ENCODE peak calls at places on chromosomes 4 and X, in ten cellular contexts. D is sigmoid colon, A is ovary, W is stomach, B is esophagus muscularis mucosa, Z is GM12878, H is SK-N-SH, Y is transverse colon, G is suprapubic skin, T is A549. L is an unnamed sample.

GRCh38 chrX:30580641-30581040 is 3.1 kb upstream of the TASL start:
- DNase-seq in D (no peak), A (no peak), W (no peak), B (no peak), Z (no peak), H (no peak), Y (no peak), G (no peak), T (no peak), L (no peak)

GRCh38 chrX:10536744-10537143 is 83.6 kb downstream of the MID1 start:
- DNase-seq in D (no peak), A (no peak), W (no peak), B (no peak), Z (no peak), H (no peak), Y (no peak), G (no peak), T (no peak), L (no peak)

GRCh38 chr4:143420227-143420626 is 83.6 kb downstream of the GAB1 start:
- DNase-seq in D (no peak), A (no peak), W (no peak), B (no peak), Z (no peak), H (no peak), Y (no peak), G (no peak), T (no peak), L (no peak)

GRCh38 chr4:128295255-128295654 is 7.6 kb upstream of the PGRMC2 start:
- DNase-seq in D (no peak), A (no peak), W (no peak), B (no peak), Z (no peak), H (no peak), Y (no peak), G (no peak), T (no peak), L (no peak)

GRCh38 chr4:159944477-159944876 is 841.6 kb downstream of the RAPGEF2 start:
- DNase-seq in D (no peak), A (no peak), W (no peak), B (no peak), Z (no peak), H (no peak), Y (no peak), G (no peak), T (no peak), L (no peak)

GRCh38 chr4:23937173-23937572 is 47.3 kb upstream of the PPARGC1A start:
- DNase-seq in D (no peak), A (no peak), W (no peak), B (no peak), Z (no peak), H (no peak), Y (no peak), G (no peak), T (no peak), L (no peak)

GRCh38 chr4:40254961-40255721 is 58.3 kb downstream of the RHOH start:
- DNase-seq in D (no peak), A (no peak), W (no peak), B (no peak), Z (no peak), H (no peak), Y (no peak), G (no peak), T (no peak), L (no peak)

GRCh38 chr4:32661229-32661628 is 1941.1 kb downstream of the PCDH7 start:
- DNase-seq in D (no peak), A (no peak), W (no peak), B (no peak), Z (no peak), H (no peak), Y (no peak), G (no peak), T (no peak), L (no peak)

DNA sequence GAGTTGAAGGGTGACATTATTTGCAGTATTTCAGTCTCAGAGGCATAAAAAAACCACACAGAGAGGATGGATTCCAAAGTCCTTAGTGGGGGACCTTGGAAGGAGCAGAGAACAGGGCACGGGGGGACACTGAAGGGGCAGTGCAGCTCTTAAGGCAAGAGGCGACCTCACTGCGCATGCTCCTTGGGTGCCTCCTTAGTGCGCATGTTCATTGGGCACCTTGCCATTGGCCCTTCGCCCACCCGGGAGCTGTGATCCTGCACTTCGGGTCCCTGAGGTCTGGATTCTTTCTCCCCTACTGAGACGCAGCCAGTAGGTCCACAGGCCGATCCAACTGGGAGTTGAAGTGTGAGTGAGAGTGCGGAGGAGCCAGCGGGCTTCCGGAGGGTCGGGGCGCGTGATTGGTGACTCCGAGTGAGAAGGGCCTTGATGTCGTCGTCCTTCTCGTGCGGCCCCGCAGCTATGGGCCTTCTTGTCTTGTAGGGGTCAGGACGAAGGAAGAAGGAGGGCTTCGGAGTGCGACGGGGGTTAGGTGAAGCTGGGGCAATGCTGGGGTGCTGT is at the start of gene XAGE5:
- DNase-seq in D (no peak), A (no peak), W (no peak), B (no peak), Z (no peak), H (no peak), Y (no peak), G (no peak), T (no peak), L (no peak)
- H3K4me3 ChIP-seq in D (no peak within 1 kb of the TSS), A (no peak within 1 kb of the TSS), W (no peak within 1 kb of the TSS), B (no peak within 1 kb of the TSS), Z (no peak within 1 kb of the TSS), H (no peak within 1 kb of the TSS), Y (no peak within 1 kb of the TSS), G (no peak within 1 kb of the TSS), T (no peak within 1 kb of the TSS), L (no peak within 1 kb of the TSS)

GRCh38 chrX:44918722-44919121 is 45.7 kb downstream of the KDM6A start:
- DNase-seq in D (no peak), A (no peak), W (no peak), B (no peak), Z (no peak), H (no peak), Y (no peak), G (no peak), T (no peak), L (no peak)

GRCh38 chrX:44914532-44915198 is 41.7 kb downstream of the KDM6A start:
- DNase-seq in D (no peak), A (no peak), W (no peak), B (no peak), Z (no peak), H (no peak), Y (no peak), G (no peak), T (no peak), L (no peak)

GRCh38 chrX:44913656-44914531 is 40.9 kb downstream of the KDM6A start:
- DNase-seq in D (no peak), A (no peak), W (no peak), B (no peak), Z (no peak), H (no peak), Y (no peak), G (no peak), T (no peak), L (no peak)

DNA sequence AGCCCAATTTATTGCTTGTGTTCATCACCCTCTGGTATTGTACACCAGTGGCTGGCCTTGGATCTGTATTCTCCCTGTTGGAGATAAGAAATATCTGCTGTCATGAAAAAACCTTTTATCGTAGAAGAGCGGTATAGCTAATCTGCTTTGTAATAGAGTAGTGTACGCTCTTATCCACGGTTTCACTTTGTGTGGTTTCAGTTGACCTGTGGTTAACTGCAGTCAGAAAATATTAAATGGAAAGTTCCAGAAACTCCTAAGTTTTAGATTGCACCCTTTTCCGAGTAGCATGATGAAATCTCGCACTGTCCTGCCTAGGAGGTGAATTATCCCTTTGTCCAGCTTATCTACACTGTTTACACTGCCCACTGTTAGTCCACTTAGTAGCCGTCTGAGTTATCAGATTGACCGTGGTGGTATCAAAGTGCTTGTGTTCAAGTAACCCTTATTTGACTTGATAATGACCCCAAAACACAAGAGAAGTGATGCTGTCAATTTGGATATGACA is 42.4 kb downstream of the KDM6A start:
- DNase-seq in D (no peak), A (no peak), W (no peak), B (no peak), Z (no peak), H (peak; percentile 54), Y (no peak), G (no peak), T (no peak), L (no peak)
- H3K27ac ChIP-seq in D (no peak overlapping the region), A (no peak overlapping the region), W (no peak overlapping the region), B (no peak overlapping the region), Z (peak overlapping the region; percentile 30), H (peak overlapping the region; percentile 26), Y (no peak overlapping the region), G (no peak overlapping the region), T (peak overlapping the region; percentile 55), L (no peak overlapping the region)

GRCh38 chr4:6939761-6940743 is 30.4 kb downstream of the TBC1D14 start:
- DNase-seq in D (no peak), A (no peak), W (no peak), B (no peak), Z (no peak), H (no peak), Y (no peak), G (no peak), T (no peak), L (no peak)

GRCh38 chr4:6940744-6941137 is 31.1 kb downstream of the TBC1D14 start:
- DNase-seq in D (no peak), A (no peak), W (no peak), B (no peak), Z (no peak), H (no peak), Y (no peak), G (no peak), T (no peak), L (no peak)

GRCh38 chr4:6943012-6943869 is 33.6 kb downstream of the TBC1D14 start:
- DNase-seq in D (no peak), A (no peak), W (no peak), B (no peak), Z (no peak), H (no peak), Y (peak; percentile 64), G (no peak), T (no peak), L (no peak)

GRCh38 chr4:6942238-6942800 is 32.7 kb downstream of the TBC1D14 start:
- DNase-seq in D (no peak), A (peak; percentile 64), W (no peak), B (no peak), Z (peak; percentile 66), H (no peak), Y (no peak), G (no peak), T (peak; percentile 29), L (no peak)

GRCh38 chr4:6941796-6942195 is 32.2 kb downstream of the TBC1D14 start:
- DNase-seq in D (no peak), A (no peak), W (no peak), B (no peak), Z (no peak), H (no peak), Y (no peak), G (no peak), T (no peak), L (no peak)
- TF ChIP-seq EP300 in D (no peak), A (no peak), W (no peak), B (no peak), Z (no peak), H (no peak), Y (no peak), G (no peak), T (no peak), L (no peak)

GRCh38 chr4:67571975-67572374 is 13.4 kb downstream of the STAP1 start:
- DNase-seq in D (no peak), A (no peak), W (no peak), B (no peak), Z (no peak), H (no peak), Y (no peak), G (no peak), T (no peak), L (no peak)

GRCh38 chr4:67573193-67573592 is 14.7 kb downstream of the STAP1 start:
- DNase-seq in D (no peak), A (no peak), W (no peak), B (no peak), Z (no peak), H (no peak), Y (no peak), G (no peak), T (no peak), L (no peak)

GRCh38 chr4:67575889-67576329 is 17.4 kb downstream of the STAP1 start:
- DNase-seq in D (no peak), A (no peak), W (no peak), B (no peak), Z (no peak), H (no peak), Y (no peak), G (no peak), T (no peak), L (no peak)

GRCh38 chr4:67576538-67576937 is 18.0 kb downstream of the STAP1 start:
- DNase-seq in D (no peak), A (no peak), W (no peak), B (no peak), Z (no peak), H (no peak), Y (no peak), G (no peak), T (no peak), L (no peak)

DNA sequence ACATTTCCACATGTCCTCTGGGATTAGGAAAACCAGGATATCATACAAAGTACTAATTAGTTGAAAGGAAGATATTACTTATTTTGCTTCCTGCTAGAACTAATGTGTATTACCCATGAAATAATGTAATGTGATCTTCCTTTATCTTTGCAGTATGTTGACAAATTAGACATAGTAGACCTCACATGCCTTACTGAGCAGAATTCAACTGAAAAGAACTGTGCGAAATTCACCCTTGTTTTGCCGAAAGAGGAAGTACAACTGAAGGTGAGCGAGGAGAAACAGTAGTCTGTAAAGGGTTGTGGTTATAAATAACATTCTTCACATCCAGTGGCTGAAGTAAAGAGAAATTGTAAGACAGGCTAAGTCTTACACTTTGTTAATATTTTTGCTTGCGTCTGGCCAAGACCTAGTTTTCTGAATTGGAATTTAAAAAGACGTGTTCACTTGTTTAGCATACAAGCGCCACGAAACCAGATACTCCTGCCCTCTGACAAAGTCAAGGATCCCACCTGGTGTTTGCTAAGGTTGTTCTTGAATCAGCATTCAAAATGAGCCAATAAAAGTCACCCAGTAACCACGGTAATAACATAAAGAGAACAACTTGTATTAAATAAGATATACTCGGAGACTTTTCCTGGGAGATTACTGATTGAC is 16.8 kb downstream of the STAP1 start:
- DNase-seq in D (no peak), A (no peak), W (no peak), B (no peak), Z (peak; percentile 85), H (no peak), Y (no peak), G (no peak), T (no peak), L (no peak)
- H3K4me3 ChIP-seq in D (no peak overlapping the region), A (no peak overlapping the region), W (no peak overlapping the region), B (no peak overlapping the region), Z (peak overlapping the region; percentile 56), H (no peak overlapping the region), Y (no peak overlapping the region), G (no peak overlapping the region), T (no peak overlapping the region), L (no peak overlapping the region)

L was measured in tibial nerve.